ENCODE peak calls at places on chromosomes 2 and 18, in six cellular contexts. One of them, this sample, is unnamed.

GRCh38 chr2:144452169-144453038 is 67.5 kb downstream of the ZEB2 start:
- DNase-seq in tibial artery: no peak
- DNase-seq in heart left ventricle: no peak
- DNase-seq in upper lobe of right lung: no peak
- DNase-seq in uterus: no peak
- DNase-seq in mesendoderm: peak
- DNase-seq in this sample: no peak

GRCh38 chr2:175015340-175015739 is 10.2 kb upstream of the CHN1 start:
- DNase-seq in tibial artery: no peak
- DNase-seq in heart left ventricle: no peak
- DNase-seq in upper lobe of right lung: no peak
- DNase-seq in uterus: no peak
- DNase-seq in mesendoderm: no peak
- DNase-seq in this sample: no peak

GRCh38 chr18:10124071-10124470 is 210.3 kb downstream of the VAPA start:
- DNase-seq in tibial artery: no peak
- DNase-seq in heart left ventricle: no peak
- DNase-seq in upper lobe of right lung: no peak
- DNase-seq in uterus: no peak
- DNase-seq in mesendoderm: no peak
- DNase-seq in this sample: no peak

GRCh38 chr18:63148449-63149199 is 170.9 kb downstream of the BCL2 start:
- DNase-seq in tibial artery: peak
- DNase-seq in heart left ventricle: no peak
- DNase-seq in upper lobe of right lung: no peak
- DNase-seq in uterus: peak
- DNase-seq in mesendoderm: no peak
- DNase-seq in this sample: no peak

GRCh38 chr2:1930376-1930775 is 186.1 kb upstream of the PXDN start:
- DNase-seq in tibial artery: no peak
- DNase-seq in heart left ventricle: no peak
- DNase-seq in upper lobe of right lung: no peak
- DNase-seq in uterus: no peak
- DNase-seq in mesendoderm: no peak
- DNase-seq in this sample: no peak

GRCh38 chr2:9107168-9108025 is 99.2 kb upstream of the ASAP2 start:
- DNase-seq in tibial artery: no peak
- DNase-seq in heart left ventricle: no peak
- DNase-seq in upper lobe of right lung: peak
- DNase-seq in uterus: no peak
- DNase-seq in mesendoderm: no peak
- DNase-seq in this sample: peak

GRCh38 chr18:30280861-30281470 is 761.6 kb downstream of the DSC3 start:
- DNase-seq in tibial artery: no peak
- DNase-seq in heart left ventricle: no peak
- DNase-seq in upper lobe of right lung: no peak
- DNase-seq in uterus: no peak
- DNase-seq in mesendoderm: peak
- DNase-seq in this sample: no peak

GRCh38 chr18:45621068-45621511 is 5.8 kb downstream of the SLC14A2 start:
- DNase-seq in tibial artery: peak
- DNase-seq in heart left ventricle: no peak
- DNase-seq in upper lobe of right lung: no peak
- DNase-seq in uterus: peak
- DNase-seq in mesendoderm: peak
- DNase-seq in this sample: no peak

GRCh38 chr2:37389395-37389794 is 45.0 kb downstream of the QPCT start:
- DNase-seq in tibial artery: no peak
- DNase-seq in heart left ventricle: no peak
- DNase-seq in upper lobe of right lung: no peak
- DNase-seq in uterus: no peak
- DNase-seq in mesendoderm: no peak
- DNase-seq in this sample: no peak

DNA sequence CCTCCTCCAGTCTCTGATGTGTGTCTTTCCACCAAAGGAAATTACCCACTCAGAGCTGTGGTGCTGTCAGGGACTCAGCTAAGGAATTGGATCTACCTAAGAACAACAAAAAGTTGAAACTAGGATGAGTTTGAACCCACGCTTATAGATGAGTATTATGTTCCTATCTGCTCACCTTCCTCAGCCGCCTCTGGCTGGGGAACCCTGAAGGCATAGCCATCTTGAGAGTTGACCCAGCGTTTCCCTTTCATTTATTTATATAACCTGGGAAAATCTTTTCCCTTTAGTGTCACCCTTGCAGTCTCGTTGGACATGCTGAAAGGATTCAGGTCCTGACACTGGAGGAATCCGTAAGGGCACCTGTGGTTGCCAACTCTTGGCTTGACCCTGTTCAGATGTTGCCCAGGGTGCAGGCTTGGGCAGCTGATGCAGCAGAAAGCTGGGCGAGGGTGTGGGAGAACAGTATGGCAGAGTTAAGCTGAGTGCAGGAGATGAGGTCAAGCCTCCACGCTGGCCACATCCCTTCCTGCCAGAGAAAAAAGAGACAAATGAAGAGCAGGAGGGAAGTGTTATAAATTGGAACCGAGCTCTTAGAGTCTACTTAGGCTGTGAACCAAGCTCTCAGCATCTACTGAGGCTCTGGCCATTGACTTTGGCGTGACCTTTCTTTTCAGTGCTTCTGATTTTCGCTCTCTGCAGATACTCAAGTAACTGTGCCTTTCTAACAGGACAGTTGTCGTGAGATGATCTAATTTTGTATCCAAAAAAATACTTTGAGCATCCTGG is 1.9 kb downstream of the CDH20 start:
- DNase-seq in tibial artery: no peak
- DNase-seq in heart left ventricle: no peak
- DNase-seq in upper lobe of right lung: no peak
- DNase-seq in uterus: no peak
- DNase-seq in mesendoderm: no peak
- DNase-seq in this sample: no peak
- H3K4me3 ChIP-seq in tibial artery: no peak
- H3K4me3 ChIP-seq in heart left ventricle: no peak
- H3K4me3 ChIP-seq in upper lobe of right lung: no peak
- H3K4me3 ChIP-seq in uterus: no peak
- H3K4me3 ChIP-seq in mesendoderm: no peak
- H3K4me3 ChIP-seq in this sample: no peak

GRCh38 chr2:36356990-36357505 is 1.5 kb downstream of the CRIM1 start:
- DNase-seq in tibial artery: no peak
- DNase-seq in heart left ventricle: peak
- DNase-seq in upper lobe of right lung: no peak
- DNase-seq in uterus: peak
- DNase-seq in mesendoderm: no peak
- DNase-seq in this sample: no peak
- H3K27ac ChIP-seq in tibial artery: peak
- H3K27ac ChIP-seq in heart left ventricle: peak
- H3K27ac ChIP-seq in upper lobe of right lung: peak
- H3K27ac ChIP-seq in uterus: peak
- H3K27ac ChIP-seq in mesendoderm: peak
- H3K27ac ChIP-seq in this sample: peak

GRCh38 chr2:67213270-67213670 is 183.9 kb upstream of the ETAA1 start:
- DNase-seq in tibial artery: no peak
- DNase-seq in heart left ventricle: no peak
- DNase-seq in upper lobe of right lung: no peak
- DNase-seq in uterus: no peak
- DNase-seq in mesendoderm: no peak
- DNase-seq in this sample: no peak

GRCh38 chr2:67215636-67216035 is 181.5 kb upstream of the ETAA1 start:
- DNase-seq in tibial artery: no peak
- DNase-seq in heart left ventricle: no peak
- DNase-seq in upper lobe of right lung: no peak
- DNase-seq in uterus: no peak
- DNase-seq in mesendoderm: no peak
- DNase-seq in this sample: no peak

GRCh38 chr2:67215214-67215613 is 181.9 kb upstream of the ETAA1 start:
- DNase-seq in tibial artery: no peak
- DNase-seq in heart left ventricle: no peak
- DNase-seq in upper lobe of right lung: peak
- DNase-seq in uterus: peak
- DNase-seq in mesendoderm: peak
- DNase-seq in this sample: peak

GRCh38 chr2:67214585-67215184 is 182.4 kb upstream of the ETAA1 start:
- DNase-seq in tibial artery: no peak
- DNase-seq in heart left ventricle: no peak
- DNase-seq in upper lobe of right lung: no peak
- DNase-seq in uterus: no peak
- DNase-seq in mesendoderm: no peak
- DNase-seq in this sample: no peak

DNA sequence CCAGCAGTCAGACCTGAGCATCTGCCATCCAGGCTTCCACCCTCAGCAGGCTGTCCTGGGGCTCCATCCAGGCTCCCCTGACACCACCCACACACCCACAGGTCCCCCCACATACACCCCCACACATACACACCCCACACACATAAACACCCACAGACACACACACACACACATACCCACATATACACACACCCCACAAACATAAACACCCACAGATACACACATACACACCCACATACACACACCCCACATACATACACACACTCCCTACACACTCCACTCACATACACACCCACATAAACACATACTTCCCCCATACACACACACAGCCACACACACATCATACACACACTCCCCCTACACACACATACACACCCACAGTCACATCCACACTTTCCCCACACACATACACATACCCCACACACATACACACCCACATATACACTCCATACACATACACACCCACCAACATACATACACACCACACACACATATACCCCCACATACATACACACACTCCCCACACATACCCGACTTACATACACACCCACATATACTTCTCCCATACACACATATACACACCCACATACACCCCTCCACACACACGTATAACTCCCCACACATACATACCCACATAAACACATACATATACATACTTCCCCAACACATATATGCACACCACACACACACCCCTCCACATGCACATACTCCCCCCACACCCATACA is 183.3 kb upstream of the ETAA1 start:
- DNase-seq in tibial artery: no peak
- DNase-seq in heart left ventricle: no peak
- DNase-seq in upper lobe of right lung: no peak
- DNase-seq in uterus: no peak
- DNase-seq in mesendoderm: no peak
- DNase-seq in this sample: no peak
- H3K4me3 ChIP-seq in tibial artery: no peak
- H3K4me3 ChIP-seq in heart left ventricle: no peak
- H3K4me3 ChIP-seq in upper lobe of right lung: no peak
- H3K4me3 ChIP-seq in uterus: no peak
- H3K4me3 ChIP-seq in mesendoderm: no peak
- H3K4me3 ChIP-seq in this sample: no peak

GRCh38 chr2:42976400-42976799 is 184.0 kb upstream of the HAAO start:
- DNase-seq in tibial artery: peak
- DNase-seq in heart left ventricle: no peak
- DNase-seq in upper lobe of right lung: peak
- DNase-seq in uterus: no peak
- DNase-seq in mesendoderm: no peak
- DNase-seq in this sample: no peak

GRCh38 chr2:42975358-42975717 is 183.0 kb upstream of the HAAO start:
- DNase-seq in tibial artery: peak
- DNase-seq in heart left ventricle: no peak
- DNase-seq in upper lobe of right lung: no peak
- DNase-seq in uterus: no peak
- DNase-seq in mesendoderm: no peak
- DNase-seq in this sample: no peak

GRCh38 chr2:42973771-42974170 is 181.4 kb upstream of the HAAO start:
- DNase-seq in tibial artery: no peak
- DNase-seq in heart left ventricle: no peak
- DNase-seq in upper lobe of right lung: peak
- DNase-seq in uterus: peak
- DNase-seq in mesendoderm: no peak
- DNase-seq in this sample: no peak

GRCh38 chr2:42974697-42975357 is 182.4 kb upstream of the HAAO start:
- DNase-seq in tibial artery: peak
- DNase-seq in heart left ventricle: peak
- DNase-seq in upper lobe of right lung: peak
- DNase-seq in uterus: peak
- DNase-seq in mesendoderm: peak
- DNase-seq in this sample: peak

DNA sequence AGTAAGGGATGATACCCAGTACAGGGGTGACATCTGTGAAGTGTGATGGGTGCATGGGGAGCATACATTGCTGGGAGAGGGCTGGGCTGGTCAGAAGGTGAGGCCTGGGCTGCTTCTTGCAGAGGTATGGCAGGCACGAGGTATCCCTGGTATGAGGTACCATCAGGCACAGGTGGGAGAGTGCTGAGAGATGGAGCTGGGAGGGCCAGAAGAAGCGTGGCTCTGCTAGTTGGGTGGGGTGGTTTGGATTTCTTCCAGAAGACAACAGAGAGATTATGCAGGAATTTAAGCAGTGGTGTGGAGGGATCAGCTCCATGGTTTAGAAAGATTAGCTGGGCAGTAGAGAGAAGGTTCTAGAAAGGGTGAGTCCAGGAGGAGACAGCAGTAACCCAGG is 181.9 kb upstream of the HAAO start:
- DNase-seq in tibial artery: no peak
- DNase-seq in heart left ventricle: no peak
- DNase-seq in upper lobe of right lung: peak
- DNase-seq in uterus: peak
- DNase-seq in mesendoderm: no peak
- DNase-seq in this sample: no peak
- H3K27ac ChIP-seq in tibial artery: peak
- H3K27ac ChIP-seq in heart left ventricle: no peak
- H3K27ac ChIP-seq in upper lobe of right lung: peak
- H3K27ac ChIP-seq in uterus: peak
- H3K27ac ChIP-seq in mesendoderm: no peak
- H3K27ac ChIP-seq in this sample: no peak

DNA sequence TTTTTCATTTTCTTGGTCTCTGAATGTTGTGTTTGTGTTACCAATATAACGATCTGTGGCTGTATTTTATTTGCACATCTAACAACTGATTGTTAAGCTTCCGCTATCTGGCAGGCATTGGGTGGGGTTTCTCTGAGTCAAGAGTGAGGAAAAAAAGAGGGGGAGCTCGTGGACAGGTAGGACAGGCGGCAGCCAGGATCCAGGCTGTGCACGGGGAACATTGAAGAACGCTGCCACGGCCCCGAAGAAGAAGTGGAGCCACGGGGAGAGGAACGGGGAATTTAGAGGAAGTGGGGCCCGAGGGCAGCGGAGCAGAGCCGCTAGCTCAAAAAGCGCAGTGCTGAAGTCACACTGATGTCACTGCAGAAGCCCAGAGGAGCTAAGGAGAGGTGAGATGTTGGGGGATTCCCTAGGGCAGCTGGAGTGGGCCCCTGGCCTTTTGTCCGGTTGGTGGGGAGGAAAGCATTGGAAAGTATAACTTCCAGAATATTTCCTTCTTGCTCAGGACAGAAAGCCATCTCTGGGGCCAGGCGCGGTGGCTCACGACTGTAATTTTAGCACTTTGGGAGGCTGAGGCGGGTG is 20.9 kb upstream of the DNMT3A start:
- DNase-seq in tibial artery: no peak
- DNase-seq in heart left ventricle: no peak
- DNase-seq in upper lobe of right lung: no peak
- DNase-seq in uterus: no peak
- DNase-seq in mesendoderm: no peak
- DNase-seq in this sample: peak
- H3K4me3 ChIP-seq in tibial artery: peak
- H3K4me3 ChIP-seq in heart left ventricle: no peak
- H3K4me3 ChIP-seq in upper lobe of right lung: peak
- H3K4me3 ChIP-seq in uterus: peak
- H3K4me3 ChIP-seq in mesendoderm: no peak
- H3K4me3 ChIP-seq in this sample: peak

GRCh38 chr2:43044093-43044614 is 182.3 kb downstream of the ZFP36L2 start:
- DNase-seq in tibial artery: no peak
- DNase-seq in heart left ventricle: peak
- DNase-seq in upper lobe of right lung: peak
- DNase-seq in uterus: peak
- DNase-seq in mesendoderm: no peak
- DNase-seq in this sample: peak
- H3K27ac ChIP-seq in tibial artery: peak
- H3K27ac ChIP-seq in heart left ventricle: peak
- H3K27ac ChIP-seq in upper lobe of right lung: no peak
- H3K27ac ChIP-seq in uterus: peak
- H3K27ac ChIP-seq in mesendoderm: no peak
- H3K27ac ChIP-seq in this sample: no peak

This sample was measured in left lung.